ENCODE peak calls at places on chromosomes 13 and 19, in nine cellular contexts. N, O, G, D, J, S, Q, H and K are unnamed samples.

GRCh38 chr13:46350003-46350402 is 37.0 kb downstream of the RUBCNL start:
- DNase-seq in N (no peak), O (no peak), G (no peak), D (no peak), J (no peak), S (no peak), Q (no peak), H (no peak), K (no peak)

GRCh38 chr19:43908659-43909058 is 26.4 kb downstream of the ZNF45 start:
- DNase-seq in N (no peak), O (no peak), G (no peak), D (no peak), J (no peak), S (no peak), Q (no peak), H (no peak), K (no peak)

GRCh38 chr19:19176950-19177349 is 6.9 kb upstream of the MEF2B start:
- DNase-seq in N (no peak), O (no peak), G (no peak), D (no peak), J (no peak), S (no peak), Q (no peak), H (no peak), K (no peak)

GRCh38 chr19:33094504-33095067 is 13.6 kb downstream of the GPATCH1 start:
- DNase-seq in N (no peak), O (no peak), G (no peak), D (no peak), J (no peak), S (no peak), Q (no peak), H (no peak), K (no peak)

GRCh38 chr13:32883501-32883900 is 132.7 kb upstream of the KL start:
- DNase-seq in N (peak; percentile 91), O (peak; percentile 72), G (no peak), D (no peak), J (no peak), S (no peak), Q (no peak), H (no peak), K (no peak)

GRCh38 chr19:38361633-38362075 is 12.7 kb upstream of the PSMD8 start:
- DNase-seq in N (peak; percentile 92), O (peak; percentile 95), G (peak; percentile 76), D (peak; percentile 73), J (peak; percentile 68), S (peak; percentile 83), Q (peak; percentile 79), H (peak; percentile 59), K (no peak)

GRCh38 chr19:40501599-40501998 is 34.8 kb downstream of the SPTBN4 start:
- DNase-seq in N (no peak), O (no peak), G (no peak), D (no peak), J (no peak), S (no peak), Q (no peak), H (no peak), K (no peak)

GRCh38 chr13:105904034-105904742 is 631.3 kb downstream of the EFNB2 start:
- DNase-seq in N (no peak), O (no peak), G (no peak), D (no peak), J (no peak), S (no peak), Q (no peak), H (no peak), K (no peak)

GRCh38 chr19:43820098-43820860 is 6.8 kb upstream of the ZNF283 start:
- DNase-seq in N (no peak), O (no peak), G (peak; percentile 34), D (no peak), J (no peak), S (peak; percentile 57), Q (peak; percentile 52), H (peak; percentile 26), K (peak; percentile 42)

GRCh38 chr19:805161-805561 is 7.9 kb downstream of the PTBP1 start:
- DNase-seq in N (no peak), O (no peak), G (no peak), D (no peak), J (no peak), S (no peak), Q (no peak), H (no peak), K (no peak)